ENCODE peak calls at places on chromosomes 3 and 15, in eight cellular contexts. W is H1; B is activated CD4-positive, alpha-beta T cell treated with anti-CD3 and anti-CD28 coated beads, Interleukin-2, amount 10 ng/mL, durations not matched to agents 7 days and 5 days; V is effector memory CD8-positive, alpha-beta T cell; Q is AG09309; D is H9; Y is aorta; H is A549. S is an unnamed sample.
A peak's percentile ranks its signal among the peaks of the same experiment; 100 is the strongest.

GRCh38 chr15:22959451-22960101 is 20.6 kb downstream of the CYFIP1 start:
- DNase-seq in W (no peak), B (no peak), V (no peak), Q (no peak), D (no peak), Y (no peak), H (no peak), S (no peak)

GRCh38 chr3:10551821-10552630 is 46.6 kb upstream of the ATP2B2 start:
- DNase-seq in W (no peak), B (peak; percentile 65), V (peak; percentile 61), Q (peak; percentile 3), D (peak; percentile 24), Y (peak; percentile 75), H (no peak), S (peak; percentile 71)

GRCh38 chr3:49454457-49454856 is 15.6 kb upstream of the DAG1 start:
- DNase-seq in W (peak; percentile 61), B (no peak), V (no peak), Q (no peak), D (peak; percentile 90), Y (no peak), H (peak; percentile 50), S (no peak)

GRCh38 chr3:105791134-105791533 is 77.7 kb downstream of the CBLB start:
- DNase-seq in W (no peak), B (no peak), V (no peak), Q (peak; percentile 21), D (no peak), Y (no peak), H (no peak), S (peak; percentile 70)

GRCh38 chr15:85555875-85556617 is 175.6 kb downstream of the AKAP13 start:
- DNase-seq in W (no peak), B (no peak), V (no peak), Q (no peak), D (no peak), Y (no peak), H (no peak), S (no peak)

GRCh38 chr3:174355505-174355904 is 503.6 kb upstream of the NAALADL2 start:
- DNase-seq in W (no peak), B (no peak), V (no peak), Q (no peak), D (no peak), Y (no peak), H (peak; percentile 29), S (no peak)

GRCh38 chr3:52682016-52682415 is 3.7 kb downstream of the PBRM1 start:
- DNase-seq in W (no peak), B (no peak), V (no peak), Q (no peak), D (no peak), Y (no peak), H (peak; percentile 49), S (peak; percentile 75)

GRCh38 chr15:98554272-98555172 is 93.8 kb upstream of the IGF1R start:
- DNase-seq in W (no peak), B (no peak), V (no peak), Q (no peak), D (no peak), Y (no peak), H (no peak), S (no peak)

GRCh38 chr3:186909078-186909853 is 21.1 kb upstream of the ST6GAL1 start:
- DNase-seq in W (no peak), B (peak; percentile 90), V (peak; percentile 75), Q (no peak), D (peak; percentile 75), Y (peak; percentile 56), H (no peak), S (no peak)

GRCh38 chr3:50068134-50068533 is 20.6 kb upstream of the RBM5 start:
- DNase-seq in W (no peak), B (no peak), V (no peak), Q (peak; percentile 17), D (no peak), Y (no peak), H (no peak), S (peak; percentile 48)

GRCh38 chr3:98786364-98786930 is 23.3 kb downstream of the ST3GAL6 start:
- DNase-seq in W (no peak), B (no peak), V (no peak), Q (no peak), D (no peak), Y (no peak), H (no peak), S (no peak)